ENCODE peak calls at places on chromosomes 11 and 22, in five cellular contexts. One of them, this sample, is unnamed.

GRCh38 chr22:21051145-21051835 is 5.5 kb downstream of the LRRC74B start:
- DNase-seq in posterior cingulate gyrus: no peak
- DNase-seq in fibroblast of pulmonary artery: no peak
- DNase-seq in activated gamma-delta T cell: no peak
- DNase-seq in astrocyte of the cerebellum: no peak
- DNase-seq in this sample: no peak

GRCh38 chr11:57597971-57598830 is 716 bp downstream of the SERPING1 start:
- DNase-seq in fibroblast of pulmonary artery: peak; percentile 76
- DNase-seq in astrocyte of the cerebellum: no peak
- DNase-seq in activated gamma-delta T cell: no peak
- DNase-seq in posterior cingulate gyrus: peak; percentile 82
- DNase-seq in this sample: peak; percentile 50

GRCh38 chr11:82930229-82930628 is 28.7 kb downstream of the DDIAS start:
- DNase-seq in posterior cingulate gyrus: no peak
- DNase-seq in astrocyte of the cerebellum: no peak
- DNase-seq in activated gamma-delta T cell: no peak
- DNase-seq in fibroblast of pulmonary artery: no peak
- DNase-seq in this sample: no peak

GRCh38 chr11:69342588-69343330 is 48.8 kb downstream of the MYEOV start:
- DNase-seq in posterior cingulate gyrus: no peak
- DNase-seq in fibroblast of pulmonary artery: no peak
- DNase-seq in activated gamma-delta T cell: no peak
- DNase-seq in astrocyte of the cerebellum: no peak
- DNase-seq in this sample: no peak

GRCh38 chr11:63879598-63879997 is 37.4 kb downstream of the RCOR2 start:
- DNase-seq in activated gamma-delta T cell: no peak
- DNase-seq in fibroblast of pulmonary artery: peak; percentile 16
- DNase-seq in posterior cingulate gyrus: peak; percentile 43
- DNase-seq in astrocyte of the cerebellum: no peak
- DNase-seq in this sample: no peak

GRCh38 chr11:100860318-100860896 is 173.3 kb downstream of the ARHGAP42 start:
- DNase-seq in fibroblast of pulmonary artery: no peak
- DNase-seq in activated gamma-delta T cell: no peak
- DNase-seq in astrocyte of the cerebellum: no peak
- DNase-seq in posterior cingulate gyrus: no peak
- DNase-seq in this sample: no peak

GRCh38 chr22:20305894-20306645 is 13.8 kb downstream of the DGCR6L start:
- DNase-seq in activated gamma-delta T cell: no peak
- DNase-seq in astrocyte of the cerebellum: no peak
- DNase-seq in fibroblast of pulmonary artery: no peak
- DNase-seq in posterior cingulate gyrus: peak; percentile 39
- DNase-seq in this sample: no peak

GRCh38 chr11:62343822-62344609 is 6.8 kb downstream of the ASRGL1 start:
- DNase-seq in fibroblast of pulmonary artery: no peak
- DNase-seq in astrocyte of the cerebellum: no peak
- DNase-seq in posterior cingulate gyrus: no peak
- DNase-seq in activated gamma-delta T cell: no peak
- DNase-seq in this sample: no peak

GRCh38 chr11:19093976-19094375 is 23.0 kb upstream of the ZDHHC13 start:
- DNase-seq in fibroblast of pulmonary artery: peak; percentile 13
- DNase-seq in activated gamma-delta T cell: no peak
- DNase-seq in posterior cingulate gyrus: no peak
- DNase-seq in astrocyte of the cerebellum: peak; percentile 80
- DNase-seq in this sample: no peak

GRCh38 chr11:121488641-121489040 is 35.9 kb upstream of the SORL1-AS1 start:
- DNase-seq in fibroblast of pulmonary artery: no peak
- DNase-seq in astrocyte of the cerebellum: no peak
- DNase-seq in posterior cingulate gyrus: no peak
- DNase-seq in activated gamma-delta T cell: no peak
- DNase-seq in this sample: no peak

GRCh38 chr11:113989916-113990315 is 15.0 kb downstream of the HTR3A start:
- DNase-seq in posterior cingulate gyrus: no peak
- DNase-seq in activated gamma-delta T cell: no peak
- DNase-seq in fibroblast of pulmonary artery: no peak
- DNase-seq in astrocyte of the cerebellum: no peak
- DNase-seq in this sample: no peak

GRCh38 chr22:28464179-28464578 is 215.5 kb downstream of the TTC28 start:
- DNase-seq in posterior cingulate gyrus: no peak
- DNase-seq in astrocyte of the cerebellum: no peak
- DNase-seq in activated gamma-delta T cell: no peak
- DNase-seq in fibroblast of pulmonary artery: no peak
- DNase-seq in this sample: no peak

GRCh38 chr11:44627911-44628729 is 62.7 kb downstream of the CD82 start:
- DNase-seq in astrocyte of the cerebellum: peak; percentile 20
- DNase-seq in activated gamma-delta T cell: no peak
- DNase-seq in fibroblast of pulmonary artery: peak; percentile 43
- DNase-seq in posterior cingulate gyrus: peak; percentile 96
- DNase-seq in this sample: peak; percentile 31

GRCh38 chr22:29259253-29259899 is 8.4 kb downstream of the RHBDD3 start:
- DNase-seq in posterior cingulate gyrus: no peak
- DNase-seq in astrocyte of the cerebellum: no peak
- DNase-seq in activated gamma-delta T cell: no peak
- DNase-seq in fibroblast of pulmonary artery: no peak
- DNase-seq in this sample: no peak

GRCh38 chr11:870127-870413 is 27.4 kb downstream of the TSPAN4 start:
- DNase-seq in posterior cingulate gyrus: no peak
- DNase-seq in fibroblast of pulmonary artery: no peak
- DNase-seq in astrocyte of the cerebellum: no peak
- DNase-seq in activated gamma-delta T cell: no peak
- DNase-seq in this sample: no peak

GRCh38 chr11:4184163-4184916 is 89.7 kb downstream of the RRM1 start:
- DNase-seq in astrocyte of the cerebellum: no peak
- DNase-seq in fibroblast of pulmonary artery: no peak
- DNase-seq in activated gamma-delta T cell: no peak
- DNase-seq in posterior cingulate gyrus: no peak
- DNase-seq in this sample: no peak

GRCh38 chr11:16812274-16812673 is 73.8 kb downstream of the C11orf58 start:
- DNase-seq in posterior cingulate gyrus: no peak
- DNase-seq in astrocyte of the cerebellum: peak; percentile 37
- DNase-seq in activated gamma-delta T cell: no peak
- DNase-seq in fibroblast of pulmonary artery: no peak
- DNase-seq in this sample: no peak

This sample was measured in fibroblast of gingiva.